ENCODE peak calls at places on chromosome 5, in five cellular contexts. V is CD8-positive, alpha-beta memory T cell; P is DND-41; H is IMR-90; K is body of pancreas. C is an unnamed sample.

GRCh38 chr5:53350991-53351770 is 129.2 kb upstream of the FST start:
- DNase-seq in K (no peak), V (no peak), H (peak), P (no peak), C (no peak)

GRCh38 chr5:61228691-61229280 is 66.5 kb upstream of the SMIM15 start:
- DNase-seq in P (no peak), K (peak), H (peak), V (no peak), C (no peak)

GRCh38 chr5:2149196-2149541 is 266.4 kb upstream of the IRX4 start:
- DNase-seq in K (no peak), P (no peak), H (no peak), V (no peak), C (no peak)

GRCh38 chr5:104942735-104943134 is 1380.1 kb upstream of the NUDT12 start:
- DNase-seq in P (no peak), V (no peak), H (no peak), K (no peak), C (no peak)

GRCh38 chr5:43643327-43643726 is 40.3 kb downstream of the NNT start:
- DNase-seq in V (no peak), H (peak), K (no peak), P (no peak), C (no peak)

GRCh38 chr5:137099651-137100050 is 399.5 kb downstream of the SPOCK1 start:
- DNase-seq in K (no peak), H (no peak), P (no peak), V (no peak), C (no peak)

GRCh38 chr5:89989831-89990230 is 419.7 kb downstream of the CETN3 start:
- DNase-seq in H (no peak), K (no peak), P (no peak), V (no peak), C (no peak)

GRCh38 chr5:180606215-180606785 is 15.0 kb upstream of the SCGB3A1 start:
- DNase-seq in P (no peak), H (no peak), V (no peak), K (no peak), C (no peak)

GRCh38 chr5:107469485-107469884 is 201.3 kb downstream of the EFNA5 start:
- DNase-seq in P (peak), V (no peak), K (no peak), H (peak), C (no peak)

GRCh38 chr5:15992918-15993317 is 186.7 kb downstream of the MARCHF11 start:
- DNase-seq in P (no peak), V (no peak), K (no peak), H (peak), C (no peak)

GRCh38 chr5:179223961-179224360 is 121.3 kb downstream of the ADAMTS2 start:
- DNase-seq in H (no peak), V (no peak), K (peak), P (no peak), C (no peak)

GRCh38 chr5:51397996-51398395 is 14.7 kb downstream of the ISL1 start:
- DNase-seq in V (no peak), H (no peak), P (no peak), K (no peak), C (no peak)

GRCh38 chr5:133365326-133365725 is 247.0 kb downstream of the FSTL4 start:
- DNase-seq in H (no peak), P (no peak), K (no peak), V (no peak), C (peak)

GRCh38 chr5:53874409-53874808 is 314.0 kb downstream of the NDUFS4 start:
- DNase-seq in V (no peak), H (no peak), P (peak), K (no peak), C (peak)

GRCh38 chr5:33362915-33363314 is 77.8 kb upstream of the TARS1 start:
- DNase-seq in V (no peak), H (peak), P (no peak), K (peak), C (no peak)

GRCh38 chr5:60210810-60211209 is 317.3 kb upstream of the PDE4D start:
- DNase-seq in H (no peak), P (no peak), V (no peak), K (no peak), C (no peak)
- H3K4me3 ChIP-seq in H (no peak), P (no peak), V (no peak), K (no peak), C (no peak)

GRCh38 chr5:148792649-148793048 is 33.8 kb upstream of the ADRB2 start:
- DNase-seq in K (no peak), H (no peak), V (no peak), P (no peak), C (no peak)
- H3K27ac ChIP-seq in K (no peak), H (no peak), V (no peak), P (no peak), C (no peak)

DNA sequence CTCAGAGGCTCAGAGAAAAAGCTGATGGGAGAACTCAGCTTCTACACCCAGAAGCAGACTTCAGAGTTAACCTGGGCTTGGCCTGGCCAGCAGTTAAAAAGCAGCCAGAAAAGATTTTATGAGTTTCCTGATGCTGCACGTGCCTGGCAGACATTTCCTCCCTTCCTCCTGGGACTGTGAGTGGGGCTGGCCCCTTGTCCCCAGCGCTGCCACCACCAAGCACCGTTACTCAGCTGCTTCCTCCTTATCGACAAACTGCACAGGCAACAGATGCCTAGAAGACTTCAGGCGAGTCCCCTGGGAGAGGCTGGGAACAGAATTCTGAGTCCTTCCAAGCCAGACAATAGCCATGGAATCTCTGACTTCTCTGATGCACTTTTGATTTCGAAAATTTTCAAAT is 33.4 kb downstream of the FABP6 start:
- DNase-seq in H (no peak), V (no peak), P (peak), K (no peak), C (no peak)
- H3K4me3 ChIP-seq in H (no peak), V (no peak), P (no peak), K (no peak), C (peak)

DNA sequence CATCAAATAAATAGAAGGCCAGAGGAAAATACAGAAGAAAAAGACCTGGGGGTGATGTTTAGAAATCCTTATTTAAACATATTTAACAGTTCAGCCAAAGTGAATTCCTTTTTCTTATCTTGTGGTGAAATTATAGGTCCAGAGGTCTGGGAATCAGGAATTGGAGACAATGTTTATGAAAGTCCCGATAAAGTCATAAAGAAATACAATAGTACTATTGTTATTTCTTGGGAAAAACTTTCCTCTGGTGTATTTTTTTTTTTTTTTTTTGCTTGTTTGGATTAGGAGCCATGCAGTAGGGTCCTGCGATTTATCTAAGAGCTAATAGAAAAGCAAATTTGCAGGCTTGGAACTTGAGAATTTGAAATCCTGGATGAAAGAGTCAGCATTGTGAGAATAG is 426 bp downstream of the C7 start:
- DNase-seq in K (no peak), V (no peak), P (no peak), H (peak), C (no peak)
- H3K27ac ChIP-seq in K (peak), V (no peak), P (no peak), H (no peak), C (no peak)

DNA sequence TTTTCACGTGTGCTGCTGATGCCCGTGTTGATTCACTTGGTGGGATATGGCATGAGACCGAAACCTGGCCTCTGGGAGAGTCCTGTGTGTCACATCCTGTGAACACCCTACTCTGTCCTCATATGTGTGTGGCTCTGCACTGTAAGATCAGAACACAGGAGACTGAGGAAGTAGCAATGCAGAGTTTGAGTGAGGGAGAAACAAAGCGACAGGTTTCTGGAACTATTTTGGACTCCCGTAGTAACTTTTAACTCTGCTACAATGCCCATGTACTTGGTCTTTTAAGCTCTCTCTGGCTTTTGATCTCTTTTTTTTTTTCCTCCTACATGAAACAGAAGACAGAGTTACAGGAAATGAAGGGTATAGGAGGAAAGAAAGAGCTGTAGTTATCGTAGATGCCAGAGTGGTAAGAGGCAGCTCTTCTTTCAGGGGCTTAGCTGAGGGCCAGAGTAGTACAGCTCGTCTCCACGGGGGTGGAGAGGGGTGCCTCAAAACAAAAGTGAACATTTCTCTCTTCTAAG is 26.6 kb downstream of the GRAMD2B start:
- DNase-seq in P (peak), V (peak), K (no peak), H (peak), C (no peak)
- H3K4me3 ChIP-seq in P (peak), V (peak), K (no peak), H (no peak), C (no peak)

DNA sequence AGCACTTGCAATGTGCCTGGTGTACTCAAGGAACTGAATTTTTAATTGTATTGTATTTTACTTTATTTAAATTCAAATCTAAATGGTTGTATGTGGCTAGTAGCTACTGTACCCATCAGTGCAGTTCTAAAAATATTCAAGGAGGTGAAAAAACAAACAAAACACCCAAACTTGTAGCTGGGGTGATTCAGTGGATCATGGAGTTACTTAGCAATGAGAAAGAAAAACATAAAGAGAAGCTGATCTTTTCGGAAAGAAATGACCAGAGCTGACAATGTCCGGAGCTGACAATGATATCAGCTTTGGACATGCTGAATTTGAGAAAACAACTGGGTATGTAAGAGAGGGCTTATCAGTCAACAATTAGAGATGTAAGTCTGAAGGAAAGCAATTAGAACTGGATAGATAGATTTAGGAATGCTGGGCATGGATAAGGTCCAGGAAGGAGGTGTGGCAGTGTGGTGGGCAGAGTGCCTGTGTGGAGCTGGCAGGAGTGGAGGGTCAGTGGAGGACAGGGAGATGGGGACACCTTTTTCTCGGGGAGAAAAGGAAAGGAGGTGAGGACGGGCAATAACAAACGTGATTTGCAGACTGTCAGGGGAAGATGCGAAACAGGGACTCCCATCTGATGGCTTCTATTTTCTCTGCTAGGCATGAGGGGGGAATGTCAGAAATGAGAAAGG is 113.2 kb downstream of the DCP2 start:
- DNase-seq in K (no peak), H (peak), P (no peak), V (no peak), C (no peak)
- H3K27ac ChIP-seq in K (no peak), H (no peak), P (no peak), V (no peak), C (no peak)

GRCh38 chr5:174799146-174799545 is 74.8 kb downstream of the MSX2 start:
- DNase-seq in K (no peak), P (no peak), H (no peak), V (no peak), C (no peak)

GRCh38 chr5:174794941-174795672 is 70.7 kb downstream of the MSX2 start:
- DNase-seq in P (no peak), V (no peak), K (no peak), H (no peak), C (no peak)

GRCh38 chr5:174793684-174794328 is 69.4 kb downstream of the MSX2 start:
- DNase-seq in V (peak), H (peak), K (peak), P (peak), C (peak)

GRCh38 chr5:174798411-174798930 is 74.1 kb downstream of the MSX2 start:
- DNase-seq in P (no peak), K (no peak), V (no peak), H (no peak), C (no peak)

GRCh38 chr5:174796711-174797192 is 72.4 kb downstream of the MSX2 start:
- DNase-seq in H (no peak), V (no peak), K (no peak), P (no peak), C (no peak)
- H3K4me3 ChIP-seq in H (no peak), V (no peak), K (no peak), P (no peak), C (no peak)

GRCh38 chr5:9148242-9148641 is 397.6 kb downstream of the SEMA5A start:
- DNase-seq in V (no peak), P (no peak), K (no peak), H (peak), C (no peak)
- H3K27ac ChIP-seq in V (no peak), P (no peak), K (no peak), H (no peak), C (no peak)

C was measured in WERI-Rb-1.